ENCODE peak calls at places on chromosome 11, in nine cellular contexts. One of them, this sample, is unnamed.

GRCh38 chr11:83691387-83692088 is 405.4 kb upstream of the CCDC90B start:
- DNase-seq in left ventricle myocardium inferior: peak; percentile 14
- DNase-seq in CD4-positive, alpha-beta T cell: no peak
- DNase-seq in tibial nerve: peak; percentile 44
- DNase-seq in B cell: no peak
- DNase-seq in tibial artery: peak; percentile 22
- DNase-seq in fibroblast of the aortic adventitia: peak; percentile 37
- DNase-seq in DND-41: no peak
- DNase-seq in mucosa of descending colon: no peak
- DNase-seq in this sample: no peak

GRCh38 chr11:66264893-66265292 is 3.5 kb upstream of the RAB1B start:
- DNase-seq in left ventricle myocardium inferior: no peak
- DNase-seq in CD4-positive, alpha-beta T cell: no peak
- DNase-seq in tibial nerve: no peak
- DNase-seq in B cell: no peak
- DNase-seq in tibial artery: no peak
- DNase-seq in fibroblast of the aortic adventitia: no peak
- DNase-seq in DND-41: peak; percentile 45
- DNase-seq in mucosa of descending colon: no peak
- DNase-seq in this sample: no peak

GRCh38 chr11:58573451-58574104 is 2.1 kb downstream of the LPXN start:
- DNase-seq in left ventricle myocardium inferior: peak; percentile 47
- DNase-seq in CD4-positive, alpha-beta T cell: no peak
- DNase-seq in tibial nerve: peak; percentile 75
- DNase-seq in B cell: peak; percentile 15
- DNase-seq in tibial artery: peak; percentile 81
- DNase-seq in fibroblast of the aortic adventitia: peak; percentile 89
- DNase-seq in DND-41: peak; percentile 47
- DNase-seq in mucosa of descending colon: no peak
- DNase-seq in this sample: peak; percentile 18

GRCh38 chr11:30292545-30292944 is 30.4 kb upstream of the ARL14EP start:
- DNase-seq in left ventricle myocardium inferior: no peak
- DNase-seq in CD4-positive, alpha-beta T cell: no peak
- DNase-seq in tibial nerve: no peak
- DNase-seq in B cell: no peak
- DNase-seq in tibial artery: no peak
- DNase-seq in fibroblast of the aortic adventitia: no peak
- DNase-seq in DND-41: no peak
- DNase-seq in mucosa of descending colon: no peak
- DNase-seq in this sample: no peak

GRCh38 chr11:126153999-126154398 is 57.5 kb downstream of the RPUSD4 start:
- DNase-seq in left ventricle myocardium inferior: no peak
- DNase-seq in CD4-positive, alpha-beta T cell: no peak
- DNase-seq in tibial nerve: no peak
- DNase-seq in B cell: no peak
- DNase-seq in tibial artery: no peak
- DNase-seq in fibroblast of the aortic adventitia: peak; percentile 46
- DNase-seq in DND-41: no peak
- DNase-seq in mucosa of descending colon: no peak
- DNase-seq in this sample: no peak

GRCh38 chr11:87266751-87267150 is 229.0 kb downstream of the TMEM135 start:
- DNase-seq in left ventricle myocardium inferior: no peak
- DNase-seq in CD4-positive, alpha-beta T cell: no peak
- DNase-seq in tibial nerve: no peak
- DNase-seq in B cell: no peak
- DNase-seq in tibial artery: no peak
- DNase-seq in fibroblast of the aortic adventitia: no peak
- DNase-seq in DND-41: no peak
- DNase-seq in mucosa of descending colon: no peak
- DNase-seq in this sample: no peak

GRCh38 chr11:105861225-105861624 is 160.8 kb downstream of the MSANTD4 start:
- DNase-seq in left ventricle myocardium inferior: no peak
- DNase-seq in CD4-positive, alpha-beta T cell: no peak
- DNase-seq in tibial nerve: no peak
- DNase-seq in B cell: no peak
- DNase-seq in tibial artery: no peak
- DNase-seq in fibroblast of the aortic adventitia: no peak
- DNase-seq in DND-41: no peak
- DNase-seq in mucosa of descending colon: no peak
- DNase-seq in this sample: no peak

GRCh38 chr11:65663634-65664200 is 1.0 kb upstream of the RELA start:
- DNase-seq in left ventricle myocardium inferior: peak; percentile 56
- DNase-seq in CD4-positive, alpha-beta T cell: no peak
- DNase-seq in tibial nerve: peak; percentile 61
- DNase-seq in B cell: peak; percentile 64
- DNase-seq in tibial artery: peak; percentile 77
- DNase-seq in fibroblast of the aortic adventitia: peak; percentile 81
- DNase-seq in DND-41: peak; percentile 51
- DNase-seq in mucosa of descending colon: peak; percentile 79
- DNase-seq in this sample: peak; percentile 59

GRCh38 chr11:106728861-106729260 is 289.4 kb downstream of the GUCY1A2 start:
- DNase-seq in left ventricle myocardium inferior: no peak
- DNase-seq in CD4-positive, alpha-beta T cell: no peak
- DNase-seq in tibial nerve: no peak
- DNase-seq in B cell: no peak
- DNase-seq in tibial artery: no peak
- DNase-seq in fibroblast of the aortic adventitia: no peak
- DNase-seq in DND-41: no peak
- DNase-seq in mucosa of descending colon: no peak
- DNase-seq in this sample: no peak

GRCh38 chr11:2390091-2390870 is 10.3 kb upstream of the TSSC4 start:
- DNase-seq in left ventricle myocardium inferior: no peak
- DNase-seq in CD4-positive, alpha-beta T cell: no peak
- DNase-seq in tibial nerve: no peak
- DNase-seq in B cell: no peak
- DNase-seq in tibial artery: no peak
- DNase-seq in fibroblast of the aortic adventitia: no peak
- DNase-seq in DND-41: no peak
- DNase-seq in mucosa of descending colon: no peak
- DNase-seq in this sample: no peak

GRCh38 chr11:102733232-102733875 is 8.6 kb upstream of the MMP8 start:
- DNase-seq in left ventricle myocardium inferior: peak; percentile 19
- DNase-seq in CD4-positive, alpha-beta T cell: no peak
- DNase-seq in tibial nerve: peak; percentile 35
- DNase-seq in B cell: no peak
- DNase-seq in tibial artery: peak; percentile 26
- DNase-seq in fibroblast of the aortic adventitia: peak; percentile 62
- DNase-seq in DND-41: peak; percentile 37
- DNase-seq in mucosa of descending colon: peak; percentile 47
- DNase-seq in this sample: peak; percentile 57

GRCh38 chr11:35115688-35116030 is 23.3 kb upstream of the CD44 start:
- DNase-seq in left ventricle myocardium inferior: no peak
- DNase-seq in CD4-positive, alpha-beta T cell: no peak
- DNase-seq in tibial nerve: no peak
- DNase-seq in B cell: no peak
- DNase-seq in tibial artery: no peak
- DNase-seq in fibroblast of the aortic adventitia: no peak
- DNase-seq in DND-41: peak; percentile 67
- DNase-seq in mucosa of descending colon: no peak
- DNase-seq in this sample: no peak

GRCh38 chr11:64007629-64008282 is 21.5 kb downstream of the OTUB1 start:
- DNase-seq in left ventricle myocardium inferior: peak; percentile 84
- DNase-seq in CD4-positive, alpha-beta T cell: no peak
- DNase-seq in tibial nerve: peak; percentile 65
- DNase-seq in B cell: peak; percentile 71
- DNase-seq in tibial artery: peak; percentile 75
- DNase-seq in fibroblast of the aortic adventitia: peak; percentile 53
- DNase-seq in DND-41: no peak
- DNase-seq in mucosa of descending colon: peak; percentile 77
- DNase-seq in this sample: peak; percentile 63
- TF ChIP-seq CTCF in left ventricle myocardium inferior: peak; percentile 53
- TF ChIP-seq CTCF in CD4-positive, alpha-beta T cell: no peak
- TF ChIP-seq CTCF in tibial nerve: peak; percentile 56
- TF ChIP-seq CTCF in B cell: no peak
- TF ChIP-seq CTCF in tibial artery: peak; percentile 31
- TF ChIP-seq CTCF in fibroblast of the aortic adventitia: peak; percentile 47
- TF ChIP-seq CTCF in DND-41: no peak
- TF ChIP-seq CTCF in mucosa of descending colon: no peak
- TF ChIP-seq CTCF in this sample: no peak

GRCh38 chr11:76918941-76919386 is 58.2 kb downstream of the ACER3 start:
- DNase-seq in left ventricle myocardium inferior: no peak
- DNase-seq in CD4-positive, alpha-beta T cell: no peak
- DNase-seq in tibial nerve: peak; percentile 15
- DNase-seq in B cell: no peak
- DNase-seq in tibial artery: no peak
- DNase-seq in fibroblast of the aortic adventitia: peak; percentile 79
- DNase-seq in DND-41: peak; percentile 22
- DNase-seq in mucosa of descending colon: no peak
- DNase-seq in this sample: no peak

GRCh38 chr11:76916712-76917111 is 56.0 kb downstream of the ACER3 start:
- DNase-seq in left ventricle myocardium inferior: no peak
- DNase-seq in CD4-positive, alpha-beta T cell: no peak
- DNase-seq in tibial nerve: no peak
- DNase-seq in B cell: no peak
- DNase-seq in tibial artery: no peak
- DNase-seq in fibroblast of the aortic adventitia: no peak
- DNase-seq in DND-41: no peak
- DNase-seq in mucosa of descending colon: no peak
- DNase-seq in this sample: no peak

GRCh38 chr11:76919467-76919866 is 58.7 kb downstream of the ACER3 start:
- DNase-seq in left ventricle myocardium inferior: no peak
- DNase-seq in CD4-positive, alpha-beta T cell: no peak
- DNase-seq in tibial nerve: no peak
- DNase-seq in B cell: no peak
- DNase-seq in tibial artery: no peak
- DNase-seq in fibroblast of the aortic adventitia: no peak
- DNase-seq in DND-41: no peak
- DNase-seq in mucosa of descending colon: no peak
- DNase-seq in this sample: no peak

GRCh38 chr11:76919887-76920746 is 59.4 kb downstream of the ACER3 start:
- DNase-seq in left ventricle myocardium inferior: peak; percentile 61
- DNase-seq in CD4-positive, alpha-beta T cell: peak; percentile 34
- DNase-seq in tibial nerve: peak; percentile 92
- DNase-seq in B cell: peak; percentile 63
- DNase-seq in tibial artery: peak; percentile 81
- DNase-seq in fibroblast of the aortic adventitia: peak; percentile 93
- DNase-seq in DND-41: peak; percentile 72
- DNase-seq in mucosa of descending colon: peak; percentile 76
- DNase-seq in this sample: peak; percentile 50
- TF ChIP-seq CTCF in left ventricle myocardium inferior: peak; percentile 94
- TF ChIP-seq CTCF in CD4-positive, alpha-beta T cell: peak; percentile 78
- TF ChIP-seq CTCF in tibial nerve: peak; percentile 80
- TF ChIP-seq CTCF in B cell: peak; percentile 93
- TF ChIP-seq CTCF in tibial artery: peak; percentile 82
- TF ChIP-seq CTCF in fibroblast of the aortic adventitia: peak; percentile 90
- TF ChIP-seq CTCF in DND-41: peak; percentile 90
- TF ChIP-seq CTCF in mucosa of descending colon: peak; percentile 61
- TF ChIP-seq CTCF in this sample: peak; percentile 75

DNA sequence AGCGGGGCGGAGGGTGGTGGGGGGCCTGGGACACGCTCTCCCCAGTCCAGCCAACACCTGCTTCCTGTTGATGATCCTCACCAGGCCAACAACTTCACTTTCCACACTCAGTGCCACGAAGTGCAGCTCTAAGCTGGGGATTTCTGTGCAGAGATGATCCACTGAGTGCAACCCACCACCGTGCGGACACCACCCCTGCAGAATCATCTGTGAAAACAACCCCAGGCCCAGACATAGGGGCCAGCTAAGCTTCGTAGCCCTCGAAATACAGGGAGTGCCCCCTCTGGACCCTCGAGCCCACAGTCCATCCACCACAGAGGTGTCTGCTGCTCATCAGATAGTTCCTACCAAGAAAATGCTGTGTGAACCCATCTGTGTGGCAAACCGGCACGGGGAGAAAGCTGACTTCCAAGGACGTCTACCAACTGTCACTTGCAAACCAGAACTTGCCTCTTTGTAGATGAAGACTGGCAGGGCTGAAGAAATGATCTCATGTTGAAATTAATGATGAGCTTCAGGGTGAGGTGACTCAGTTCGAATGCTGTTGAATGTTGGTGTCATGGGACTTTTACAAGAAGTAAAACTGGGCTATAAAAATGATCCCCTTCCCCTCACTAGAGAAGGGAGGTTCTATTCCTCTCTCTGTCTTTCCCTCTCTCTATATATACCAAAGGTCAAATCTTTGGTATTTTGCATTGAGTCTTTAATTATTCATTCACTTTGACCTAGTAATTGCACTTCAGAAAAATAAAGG is 73.4 kb downstream of the MYEOV start:
- DNase-seq in left ventricle myocardium inferior: no peak
- DNase-seq in CD4-positive, alpha-beta T cell: no peak
- DNase-seq in tibial nerve: no peak
- DNase-seq in B cell: no peak
- DNase-seq in tibial artery: no peak
- DNase-seq in fibroblast of the aortic adventitia: no peak
- DNase-seq in DND-41: no peak
- DNase-seq in mucosa of descending colon: no peak
- DNase-seq in this sample: no peak
- TF ChIP-seq CTCF in left ventricle myocardium inferior: no peak
- TF ChIP-seq CTCF in CD4-positive, alpha-beta T cell: no peak
- TF ChIP-seq CTCF in tibial nerve: no peak
- TF ChIP-seq CTCF in B cell: no peak
- TF ChIP-seq CTCF in tibial artery: no peak
- TF ChIP-seq CTCF in fibroblast of the aortic adventitia: no peak
- TF ChIP-seq CTCF in DND-41: no peak
- TF ChIP-seq CTCF in mucosa of descending colon: no peak
- TF ChIP-seq CTCF in this sample: no peak

GRCh38 chr11:117315285-117316196 is 515 bp downstream of the BACE1 start:
- DNase-seq in left ventricle myocardium inferior: no peak
- DNase-seq in CD4-positive, alpha-beta T cell: peak; percentile 8
- DNase-seq in tibial nerve: no peak
- DNase-seq in B cell: peak; percentile 76
- DNase-seq in tibial artery: no peak
- DNase-seq in fibroblast of the aortic adventitia: no peak
- DNase-seq in DND-41: no peak
- DNase-seq in mucosa of descending colon: no peak
- DNase-seq in this sample: peak; percentile 62

GRCh38 chr11:117314840-117315239 is 1.2 kb downstream of the BACE1 start:
- DNase-seq in left ventricle myocardium inferior: no peak
- DNase-seq in CD4-positive, alpha-beta T cell: no peak
- DNase-seq in tibial nerve: no peak
- DNase-seq in B cell: peak; percentile 36
- DNase-seq in tibial artery: no peak
- DNase-seq in fibroblast of the aortic adventitia: no peak
- DNase-seq in DND-41: no peak
- DNase-seq in mucosa of descending colon: no peak
- DNase-seq in this sample: no peak

GRCh38 chr11:117313828-117314768 is 2.0 kb downstream of the BACE1 start:
- DNase-seq in left ventricle myocardium inferior: no peak
- DNase-seq in CD4-positive, alpha-beta T cell: no peak
- DNase-seq in tibial nerve: no peak
- DNase-seq in B cell: no peak
- DNase-seq in tibial artery: no peak
- DNase-seq in fibroblast of the aortic adventitia: no peak
- DNase-seq in DND-41: no peak
- DNase-seq in mucosa of descending colon: no peak
- DNase-seq in this sample: no peak

GRCh38 chr11:117318738-117319137 is 2.7 kb upstream of the BACE1 start:
- DNase-seq in left ventricle myocardium inferior: no peak
- DNase-seq in CD4-positive, alpha-beta T cell: no peak
- DNase-seq in tibial nerve: no peak
- DNase-seq in B cell: no peak
- DNase-seq in tibial artery: no peak
- DNase-seq in fibroblast of the aortic adventitia: no peak
- DNase-seq in DND-41: no peak
- DNase-seq in mucosa of descending colon: no peak
- DNase-seq in this sample: no peak

GRCh38 chr11:117316197-117316961 is at the start of gene BACE1:
- DNase-seq in left ventricle myocardium inferior: peak; percentile 84
- DNase-seq in CD4-positive, alpha-beta T cell: no peak
- DNase-seq in tibial nerve: peak; percentile 66
- DNase-seq in B cell: no peak
- DNase-seq in tibial artery: peak; percentile 82
- DNase-seq in fibroblast of the aortic adventitia: peak; percentile 84
- DNase-seq in DND-41: peak; percentile 35
- DNase-seq in mucosa of descending colon: peak; percentile 77
- DNase-seq in this sample: no peak
- TF ChIP-seq CTCF in left ventricle myocardium inferior: peak; percentile 45
- TF ChIP-seq CTCF in CD4-positive, alpha-beta T cell: no peak
- TF ChIP-seq CTCF in tibial nerve: no peak
- TF ChIP-seq CTCF in B cell: no peak
- TF ChIP-seq CTCF in tibial artery: no peak
- TF ChIP-seq CTCF in fibroblast of the aortic adventitia: peak; percentile 75
- TF ChIP-seq CTCF in DND-41: no peak
- TF ChIP-seq CTCF in mucosa of descending colon: no peak
- TF ChIP-seq CTCF in this sample: peak; percentile 12

This sample was measured in GM13977.